ENCODE peak calls at places on chromosomes 11 and 22, in eight cellular contexts. S is SK-N-SH, J is HCT116, O is GM23338, B is Panc1, V is K562, Y is HepG2, Q is GM12878. H is an unnamed sample.

GRCh38 chr22:28112130-28112529 is 193.1 kb upstream of the PITPNB start:
- DNase-seq in S (no peak), J (no peak), O (no peak), B (no peak), V (no peak), Y (no peak), Q (no peak), H (no peak)

GRCh38 chr11:132858203-132858602 is 674.1 kb downstream of the OPCML start:
- DNase-seq in S (no peak), J (no peak), O (peak; percentile 83), B (no peak), V (no peak), Y (no peak), Q (no peak), H (peak; percentile 39)

GRCh38 chr22:28462041-28462440 is 217.6 kb downstream of the TTC28 start:
- DNase-seq in S (no peak), J (no peak), O (no peak), B (no peak), V (no peak), Y (no peak), Q (no peak), H (no peak)

GRCh38 chr22:23243006-23243573 is 62.8 kb downstream of the BCR start:
- DNase-seq in S (no peak), J (no peak), O (peak; percentile 96), B (no peak), V (peak; percentile 96), Y (no peak), Q (peak; percentile 41), H (no peak)

GRCh38 chr11:72842644-72843330 is 28.6 kb downstream of the ATG16L2 start:
- DNase-seq in S (no peak), J (no peak), O (no peak), B (no peak), V (no peak), Y (no peak), Q (no peak), H (no peak)

GRCh38 chr11:86952933-86953637 is 2.1 kb downstream of the FZD4 start:
- DNase-seq in S (no peak), J (no peak), O (peak; percentile 28), B (no peak), V (no peak), Y (no peak), Q (no peak), H (no peak)

GRCh38 chr11:68503281-68503687 is 42.7 kb downstream of the PPP6R3 start:
- DNase-seq in S (no peak), J (no peak), O (no peak), B (no peak), V (no peak), Y (no peak), Q (no peak), H (no peak)

GRCh38 chr22:32482708-32483107 is 8.1 kb downstream of the FBXO7 start:
- DNase-seq in S (no peak), J (no peak), O (no peak), B (no peak), V (no peak), Y (no peak), Q (peak; percentile 39), H (no peak)

GRCh38 chr11:77308838-77309237 is 7.4 kb upstream of the GDPD4 start:
- DNase-seq in S (no peak), J (no peak), O (no peak), B (no peak), V (no peak), Y (no peak), Q (no peak), H (no peak)

GRCh38 chr22:17860220-17860965 is 86.1 kb upstream of the BID start:
- DNase-seq in S (no peak), J (no peak), O (no peak), B (no peak), V (no peak), Y (no peak), Q (no peak), H (no peak)

GRCh38 chr11:59178401-59178800 is 6.5 kb downstream of the DTX4 start:
- DNase-seq in S (no peak), J (no peak), O (no peak), B (no peak), V (no peak), Y (no peak), Q (no peak), H (no peak)

GRCh38 chr11:117768506-117768905 is 28.5 kb downstream of the DSCAML1 start:
- DNase-seq in S (no peak), J (no peak), O (no peak), B (no peak), V (no peak), Y (no peak), Q (no peak), H (no peak)

GRCh38 chr11:46239801-46240061 is 37.7 kb upstream of the CREB3L1 start:
- DNase-seq in S (no peak), J (no peak), O (no peak), B (no peak), V (no peak), Y (no peak), Q (no peak), H (no peak)

GRCh38 chr11:129410561-129410960 is 34.9 kb downstream of the BARX2 start:
- DNase-seq in S (no peak), J (no peak), O (no peak), B (no peak), V (no peak), Y (no peak), Q (no peak), H (no peak)

GRCh38 chr11:35553831-35554230 is 28.4 kb upstream of the PAMR1 start:
- DNase-seq in S (no peak), J (no peak), O (no peak), B (no peak), V (no peak), Y (no peak), Q (no peak), H (no peak)

GRCh38 chr11:28384418-28384817 is 276.2 kb downstream of the METTL15 start:
- DNase-seq in S (no peak), J (no peak), O (no peak), B (no peak), V (no peak), Y (no peak), Q (no peak), H (no peak)

GRCh38 chr11:11810764-11811726 is 30.7 kb upstream of the USP47 start:
- DNase-seq in S (no peak), J (peak; percentile 85), O (peak; percentile 66), B (no peak), V (peak; percentile 97), Y (no peak), Q (no peak), H (no peak)

GRCh38 chr22:32339190-32340012 is 18.3 kb upstream of the RFPL3 start:
- DNase-seq in S (no peak), J (no peak), O (peak; percentile 60), B (no peak), V (no peak), Y (no peak), Q (no peak), H (no peak)

GRCh38 chr11:69014936-69015549 is 2.0 kb upstream of the MRGPRF start:
- DNase-seq in S (peak; percentile 51), J (no peak), O (no peak), B (no peak), V (no peak), Y (no peak), Q (no peak), H (no peak)

GRCh38 chr11:118152552-118153471 is at the start of gene SCN4B:
- DNase-seq in S (peak; percentile 94), J (no peak), O (peak; percentile 92), B (no peak), V (peak; percentile 76), Y (no peak), Q (no peak), H (peak; percentile 21)

DNA sequence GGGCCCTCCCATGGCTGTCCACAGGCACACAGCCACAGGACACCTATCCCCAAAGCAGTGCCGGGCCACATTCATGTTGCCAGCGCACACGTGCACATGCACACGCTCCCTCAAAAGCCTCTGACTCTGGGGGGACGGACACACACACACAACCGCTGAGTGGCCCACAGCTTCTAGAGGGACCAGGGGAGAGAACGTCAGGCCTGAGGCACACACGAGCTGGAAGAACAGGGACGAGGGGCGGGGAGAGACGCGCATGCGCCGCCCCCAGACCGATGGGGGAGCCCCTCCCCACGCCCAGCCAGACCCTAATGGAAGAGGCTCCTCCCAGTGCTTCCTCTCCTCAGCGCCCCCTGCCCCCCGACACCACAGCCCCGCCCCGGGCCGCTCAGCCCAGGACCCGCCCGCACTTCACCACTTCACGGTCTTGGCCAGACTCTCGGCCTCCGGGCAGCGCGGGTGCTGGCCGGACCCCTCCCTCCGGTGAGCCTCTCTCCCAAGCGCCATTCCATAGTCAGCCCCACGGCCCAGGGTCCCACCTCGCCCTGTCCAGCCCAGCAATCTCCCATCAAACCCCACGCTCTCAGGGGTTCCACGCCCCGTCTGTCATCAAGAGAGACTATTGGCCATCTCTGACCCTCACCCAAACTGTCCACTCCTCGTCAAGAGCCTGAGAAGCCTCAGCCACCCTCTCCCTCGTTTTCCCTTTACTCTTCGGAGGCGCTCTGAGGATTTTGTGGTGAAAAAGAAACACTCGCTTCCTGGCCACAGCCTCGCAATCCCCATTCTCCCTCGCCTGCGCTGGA is 11.7 kb downstream of the NRXN2 start:
- DNase-seq in S (peak; percentile 70), J (no peak), O (peak; percentile 92), B (no peak), V (peak; percentile 41), Y (no peak), Q (no peak), H (no peak)
- H3K27me3 ChIP-seq in S (no peaks in the 10 kb centered on the region), J (peaks cover 5% of the 10 kb centered on the region), O (peaks cover 45% of the 10 kb centered on the region), B (peaks cover 4% of the 10 kb centered on the region), V (peaks cover 30% of the 10 kb centered on the region), Y (peaks cover 49% of the 10 kb centered on the region), Q (peaks cover 6% of the 10 kb centered on the region), H (peaks cover 40% of the 10 kb centered on the region)

GRCh38 chr22:35540600-35541253 is at the start of gene RASD2:
- DNase-seq in S (no peak), J (no peak), O (peak; percentile 67), B (no peak), V (peak; percentile 26), Y (no peak), Q (no peak), H (peak; percentile 38)
- TF ChIP-seq REST in S (no peak), J (no peak), O (no peak), B (no peak), V (no peak), Y (no peak), Q (no peak), H (no peak)

DNA sequence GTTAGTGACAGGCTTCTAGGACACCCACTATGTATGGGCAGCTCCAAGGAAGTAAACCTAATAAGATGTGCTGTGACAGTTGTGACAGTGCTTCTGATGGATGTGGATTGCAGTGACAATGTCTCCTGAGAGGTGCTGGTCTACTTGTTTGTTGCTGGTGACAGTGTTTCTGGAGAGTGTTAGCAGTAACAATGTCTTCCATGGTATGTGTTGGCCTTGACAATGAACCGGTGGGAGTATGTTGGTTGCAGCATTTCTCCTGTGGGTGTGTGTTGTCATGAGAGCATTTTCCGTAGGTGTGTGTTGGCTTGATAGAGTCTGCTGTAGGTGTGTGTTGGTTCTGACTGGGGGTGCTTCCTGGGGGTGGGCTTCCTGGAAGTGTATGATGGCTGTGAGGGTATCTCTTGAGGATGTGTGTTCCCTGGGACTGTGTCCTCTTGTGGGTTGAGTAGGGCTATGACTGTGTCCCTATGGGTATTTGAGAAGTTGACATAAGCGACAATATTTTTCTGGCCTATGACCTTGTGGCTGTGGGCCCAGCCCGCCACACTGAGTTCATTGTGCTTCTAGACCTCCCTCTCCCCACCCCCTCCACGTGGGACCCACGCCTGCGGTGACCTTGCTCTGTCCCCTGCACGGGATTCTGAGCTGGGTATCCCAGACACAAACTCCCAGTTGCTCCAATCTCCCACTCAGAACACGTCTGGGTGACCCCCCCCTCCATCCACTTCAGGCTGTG is 1.2 kb downstream of the DCHS1 start:
- DNase-seq in S (peak; percentile 52), J (no peak), O (no peak), B (no peak), V (no peak), Y (peak; percentile 57), Q (no peak), H (no peak)
- H3K27me3 ChIP-seq in S (no peaks in the 10 kb centered on the region), J (peaks cover 28% of the 10 kb centered on the region), O (peaks cover 73% of the 10 kb centered on the region), B (peaks cover 74% of the 10 kb centered on the region), V (no peaks in the 10 kb centered on the region), Y (peaks cover 85% of the 10 kb centered on the region), Q (peaks cover 4% of the 10 kb centered on the region), H (peaks cover 13% of the 10 kb centered on the region)

GRCh38 chr11:65887723-65888162 is 528 bp downstream of the FIBP start:
- DNase-seq in S (no peak), J (no peak), O (no peak), B (no peak), V (no peak), Y (no peak), Q (no peak), H (no peak)
- TF ChIP-seq REST in S (no peak), J (no peak), O (no peak), B (no peak), V (no peak), Y (no peak), Q (no peak), H (no peak)

H was measured in HL-60.